ENCODE peak calls at places on chromosomes 13 and 19, in six cellular contexts. B is fibroblast of the aortic adventitia; O is mucosa of gallbladder; P is CD8-positive, alpha-beta T cell; W is endothelial cell; T is SW 1271. S is an unnamed sample.

GRCh38 chr19:41696402-41697197 is 8.5 kb upstream of the CEACAM7 start:
- DNase-seq in P (no peak), T (no peak), W (peak), B (no peak), O (peak), S (peak)

GRCh38 chr13:27006519-27007161 is 165.0 kb downstream of the USP12 start:
- DNase-seq in P (no peak), T (no peak), O (peak), W (no peak), B (peak), S (peak)

GRCh38 chr13:98351636-98352035 is 174.6 kb upstream of the RNF113B start:
- DNase-seq in O (no peak), P (no peak), T (no peak), B (no peak), W (no peak), S (no peak)

GRCh38 chr19:47351545-47351944 is 2.4 kb downstream of the DHX34 start:
- DNase-seq in T (no peak), B (peak), P (no peak), W (no peak), O (no peak), S (peak)

GRCh38 chr13:32199168-32199567 is 116.0 kb downstream of the ZAR1L start:
- DNase-seq in P (no peak), O (no peak), W (no peak), B (no peak), T (no peak), S (no peak)

GRCh38 chr13:111031531-111031961 is 83.6 kb upstream of the ARHGEF7 start:
- DNase-seq in O (no peak), W (no peak), T (no peak), B (peak), P (no peak), S (no peak)

GRCh38 chr19:18349524-18350128 is 9.2 kb downstream of the PGPEP1 start:
- DNase-seq in P (no peak), O (peak), B (peak), W (peak), T (no peak), S (peak)

GRCh38 chr19:768424-768823 is 17.5 kb downstream of the MISP start:
- DNase-seq in T (no peak), B (peak), O (no peak), P (no peak), W (no peak), S (no peak)

GRCh38 chr13:44759222-44759721 is 183.1 kb upstream of the TSC22D1 start:
- DNase-seq in T (no peak), O (no peak), P (no peak), B (no peak), W (no peak), S (no peak)

GRCh38 chr19:344625-345319 is at the start of gene MIER2:
- DNase-seq in P (peak), O (peak), B (peak), T (peak), W (peak), S (peak)

GRCh38 chr13:113084094-113084942 is 21.3 kb upstream of the F7 start:
- DNase-seq in O (no peak), T (no peak), B (no peak), P (no peak), W (no peak), S (no peak)

GRCh38 chr19:3683866-3684816 is 16.1 kb downstream of the PIP5K1C start:
- DNase-seq in O (no peak), T (no peak), W (no peak), P (no peak), B (no peak), S (no peak)

GRCh38 chr19:4374451-4375163 is 25.7 kb downstream of the SH3GL1 start:
- DNase-seq in W (no peak), P (no peak), O (peak), B (peak), T (peak), S (peak)

GRCh38 chr13:32272021-32272695 is 43.0 kb downstream of the ZAR1L start:
- DNase-seq in B (no peak), O (no peak), T (no peak), W (no peak), P (no peak), S (no peak)

GRCh38 chr19:51712461-51713081 is 11.2 kb downstream of the HAS1 start:
- DNase-seq in W (peak), O (no peak), B (peak), P (no peak), T (no peak), S (peak)

GRCh38 chr13:50130686-50131051 is 115.4 kb downstream of the KCNRG start:
- DNase-seq in W (peak), T (no peak), O (no peak), B (peak), P (no peak), S (peak)

GRCh38 chr19:19597809-19598306 is 20.6 kb downstream of the PBX4 start:
- DNase-seq in T (no peak), P (no peak), W (no peak), O (no peak), B (no peak), S (no peak)

GRCh38 chr19:3500429-3501101 is at the start of gene DOHH:
- DNase-seq in B (peak), P (peak), T (peak), W (peak), O (peak), S (peak)

GRCh38 chr13:111657013-111657412 is 336.6 kb downstream of the TEX29 start:
- DNase-seq in O (no peak), P (no peak), W (no peak), T (no peak), B (no peak), S (no peak)

GRCh38 chr13:110636701-110637201 is 21.4 kb downstream of the NAXD start:
- DNase-seq in O (no peak), T (no peak), P (no peak), B (no peak), W (no peak), S (no peak)

GRCh38 chr19:7852851-7853759 is 21.1 kb downstream of the PRR36 start:
- DNase-seq in T (no peak), O (peak), W (peak), B (peak), P (peak), S (peak)

GRCh38 chr13:107721436-107721835 is 493.9 kb downstream of the LIG4 start:
- DNase-seq in P (no peak), B (no peak), T (no peak), W (no peak), O (no peak), S (no peak)

GRCh38 chr13:95660981-95661581 is 15.9 kb upstream of the DNAJC3 start:
- DNase-seq in O (no peak), B (peak), T (no peak), W (peak), P (no peak), S (peak)

GRCh38 chr13:65965496-65965895 is 1264.6 kb downstream of the PCDH9 start:
- DNase-seq in B (peak), P (no peak), W (no peak), T (no peak), O (no peak), S (no peak)

GRCh38 chr13:30895773-30896172 is 10.3 kb upstream of the MEDAG start:
- DNase-seq in P (no peak), B (peak), O (no peak), W (no peak), T (peak), S (no peak)

S was measured in Calu3.